ENCODE peak calls at places on chromosomes 7 and 10, in seven cellular contexts. K is RPMI7951; F is stimulated activated CD4-positive, alpha-beta T cell treated with anti-CD3 and anti-CD28 coated beads, Interleukin-15, amount 100 ng/mL, for 24 hours; X is NCI-H82; E is AG08396; H is AG04450; P is SHP77. V is an unnamed sample.

GRCh38 chr7:5557920-5558401 is 134.3 kb upstream of the TNRC18 start:
- DNase-seq in K (peak), F (peak), X (no peak), E (peak), H (no peak), P (no peak), V (peak)

GRCh38 chr7:17015575-17015974 is 133.8 kb upstream of the AGR3 start:
- DNase-seq in K (peak), F (no peak), X (no peak), E (peak), H (no peak), P (no peak), V (no peak)

GRCh38 chr7:32074787-32075570 is 4.8 kb upstream of the PDE1C start:
- DNase-seq in K (no peak), F (no peak), X (no peak), E (no peak), H (no peak), P (no peak), V (no peak)

GRCh38 chr7:94823952-94824351 is 83.4 kb upstream of the PPP1R9A start:
- DNase-seq in K (peak), F (no peak), X (no peak), E (no peak), H (no peak), P (no peak), V (no peak)

GRCh38 chr10:110725809-110726641 is 81.9 kb downstream of the RBM20 start:
- DNase-seq in K (no peak), F (no peak), X (peak), E (no peak), H (no peak), P (no peak), V (no peak)

GRCh38 chr7:83835424-83835823 is 186.5 kb upstream of the SEMA3E start:
- DNase-seq in K (peak), F (no peak), X (no peak), E (no peak), H (no peak), P (no peak), V (no peak)

GRCh38 chr10:18594574-18595156 is 56.7 kb downstream of the NSUN6 start:
- DNase-seq in K (peak), F (no peak), X (peak), E (no peak), H (no peak), P (no peak), V (peak)

GRCh38 chr7:3579638-3580219 is 278.7 kb downstream of the SDK1 start:
- DNase-seq in K (no peak), F (no peak), X (no peak), E (no peak), H (no peak), P (no peak), V (no peak)

GRCh38 chr10:50231515-50232260 is 19.6 kb downstream of the ASAH2 start:
- DNase-seq in K (no peak), F (no peak), X (no peak), E (no peak), H (no peak), P (no peak), V (no peak)

GRCh38 chr7:157404002-157404401 is 67.2 kb downstream of the DNAJB6 start:
- DNase-seq in K (no peak), F (no peak), X (no peak), E (no peak), H (no peak), P (no peak), V (no peak)

GRCh38 chr7:115449689-115450088 is 527.8 kb downstream of the MDFIC start:
- DNase-seq in K (no peak), F (no peak), X (peak), E (no peak), H (no peak), P (no peak), V (no peak)

GRCh38 chr10:62095341-62096071 is 173.1 kb downstream of the RTKN2 start:
- DNase-seq in K (no peak), F (no peak), X (no peak), E (no peak), H (no peak), P (no peak), V (no peak)

GRCh38 chr7:131108212-131108980 is 219.3 kb upstream of the MKLN1 start:
- DNase-seq in K (peak), F (no peak), X (no peak), E (no peak), H (no peak), P (no peak), V (no peak)

GRCh38 chr7:38310601-38311057 is 37.2 kb upstream of the TARP start:
- DNase-seq in K (peak), F (no peak), X (no peak), E (no peak), H (no peak), P (no peak), V (no peak)

GRCh38 chr7:11216276-11216675 is 242.6 kb downstream of the PHF14 start:
- DNase-seq in K (no peak), F (no peak), X (no peak), E (no peak), H (no peak), P (no peak), V (no peak)

GRCh38 chr7:131921016-131921415 is 364.6 kb upstream of the PODXL start:
- DNase-seq in K (peak), F (no peak), X (no peak), E (no peak), H (no peak), P (no peak), V (no peak)

GRCh38 chr10:124221356-124222297 is 128.2 kb upstream of the CHST15 start:
- DNase-seq in K (peak), F (no peak), X (no peak), E (no peak), H (no peak), P (no peak), V (no peak)

GRCh38 chr10:61786728-61787127 is 114.8 kb upstream of the ARID5B start:
- DNase-seq in K (peak), F (peak), X (no peak), E (peak), H (no peak), P (no peak), V (no peak)

GRCh38 chr10:48522011-48522765 is 82.7 kb downstream of the ARHGAP22 start:
- DNase-seq in K (peak), F (no peak), X (no peak), E (no peak), H (no peak), P (no peak), V (no peak)

GRCh38 chr10:130137077-130137448 is 872 bp downstream of the GLRX3 start:
- DNase-seq in K (peak), F (no peak), X (peak), E (peak), H (no peak), P (no peak), V (no peak)

GRCh38 chr7:55247466-55247865 is 117.7 kb upstream of the LANCL2 start:
- DNase-seq in K (peak), F (no peak), X (no peak), E (peak), H (no peak), P (no peak), V (no peak)

GRCh38 chr7:44727346-44728262 is 21.0 kb upstream of the ZMIZ2 start:
- DNase-seq in K (peak), F (no peak), X (no peak), E (peak), H (peak), P (no peak), V (no peak)

GRCh38 chr10:113445736-113446135 is 107.1 kb upstream of the HABP2 start:
- DNase-seq in K (no peak), F (no peak), X (no peak), E (no peak), H (no peak), P (no peak), V (no peak)

GRCh38 chr7:45985902-45986301 is 64.8 kb upstream of the IGFBP3 start:
- DNase-seq in K (peak), F (no peak), X (peak), E (peak), H (peak), P (no peak), V (no peak)

GRCh38 chr7:1569016-1569415 is 816 bp downstream of the PSMG3 start:
- DNase-seq in K (peak), F (peak), X (peak), E (no peak), H (no peak), P (peak), V (no peak)

GRCh38 chr10:22784668-22785067 is 70.3 kb upstream of the PIP4K2A start:
- DNase-seq in K (no peak), F (no peak), X (no peak), E (no peak), H (no peak), P (no peak), V (no peak)

GRCh38 chr10:101130984-101131961 is at the start of gene TLX1:
- DNase-seq in K (no peak), F (peak), X (peak), E (no peak), H (no peak), P (no peak), V (peak)

GRCh38 chr7:95686109-95686508 is 86.2 kb upstream of the DYNC1I1 start:
- DNase-seq in K (peak), F (peak), X (peak), E (peak), H (peak), P (peak), V (peak)

GRCh38 chr7:84611391-84611790 is 416.8 kb upstream of the SEMA3A start:
- DNase-seq in K (no peak), F (no peak), X (no peak), E (no peak), H (no peak), P (no peak), V (no peak)

GRCh38 chr10:70308121-70309060 is 24.6 kb upstream of the NPFFR1 start:
- DNase-seq in K (no peak), F (no peak), X (no peak), E (no peak), H (no peak), P (no peak), V (no peak)

GRCh38 chr10:6337382-6337781 is 134.7 kb downstream of the PFKFB3 start:
- DNase-seq in K (peak), F (no peak), X (no peak), E (no peak), H (no peak), P (no peak), V (no peak)

GRCh38 chr10:103307594-103307993 is 30.7 kb downstream of the INA start:
- DNase-seq in K (no peak), F (no peak), X (no peak), E (no peak), H (no peak), P (no peak), V (no peak)

GRCh38 chr7:30927040-30927439 is 15.4 kb downstream of the AQP1 start:
- DNase-seq in K (no peak), F (no peak), X (no peak), E (no peak), H (no peak), P (no peak), V (peak)

GRCh38 chr7:44060091-44060947 is 5.0 kb downstream of the PGAM2 start:
- DNase-seq in K (no peak), F (no peak), X (no peak), E (no peak), H (no peak), P (no peak), V (no peak)

GRCh38 chr10:78685466-78686163 is 383.2 kb upstream of the ZMIZ1 start:
- DNase-seq in K (peak), F (no peak), X (no peak), E (peak), H (no peak), P (no peak), V (no peak)

GRCh38 chr10:129958686-129959543 is 5.2 kb downstream of the EBF3 start:
- DNase-seq in K (no peak), F (no peak), X (peak), E (no peak), H (no peak), P (no peak), V (peak)